ENCODE peak calls at places on chromosomes 12 and 14, in ten cellular contexts. One of them, this sample, is unnamed.

GRCh38 chr14:61215222-61216010 is 65.7 kb downstream of the TMEM30B start:
- DNase-seq in NCI-H2081: no peak
- DNase-seq in Panc1: no peak
- DNase-seq in SHP77 treated with DMSO at 0.1 percent for 48 hours: no peak
- DNase-seq in SK-N-DZ: no peak
- DNase-seq in GM10248: no peak
- DNase-seq in progenitor cell of endocrine pancreas: no peak
- DNase-seq in SW 1271: no peak
- DNase-seq in foreskin fibroblast: peak; percentile 74
- DNase-seq in Peyer's patch: no peak
- DNase-seq in this sample: no peak

GRCh38 chr14:35506927-35507326 is 27.0 kb upstream of the INSM2 start:
- DNase-seq in NCI-H2081: no peak
- DNase-seq in Panc1: no peak
- DNase-seq in SHP77 treated with DMSO at 0.1 percent for 48 hours: no peak
- DNase-seq in SK-N-DZ: no peak
- DNase-seq in GM10248: no peak
- DNase-seq in progenitor cell of endocrine pancreas: no peak
- DNase-seq in SW 1271: no peak
- DNase-seq in foreskin fibroblast: peak; percentile 14
- DNase-seq in Peyer's patch: no peak
- DNase-seq in this sample: no peak

GRCh38 chr12:57069522-57069921 is 9.1 kb downstream of the NEMP1 start:
- DNase-seq in NCI-H2081: peak; percentile 34
- DNase-seq in Panc1: peak; percentile 75
- DNase-seq in SHP77 treated with DMSO at 0.1 percent for 48 hours: no peak
- DNase-seq in SK-N-DZ: peak; percentile 75
- DNase-seq in GM10248: peak; percentile 65
- DNase-seq in progenitor cell of endocrine pancreas: no peak
- DNase-seq in SW 1271: peak; percentile 68
- DNase-seq in foreskin fibroblast: peak; percentile 84
- DNase-seq in Peyer's patch: peak; percentile 85
- DNase-seq in this sample: peak; percentile 33

GRCh38 chr12:55797068-55797467 is 20.5 kb downstream of the SARNP start:
- DNase-seq in NCI-H2081: peak; percentile 19
- DNase-seq in Panc1: no peak
- DNase-seq in SHP77 treated with DMSO at 0.1 percent for 48 hours: no peak
- DNase-seq in SK-N-DZ: peak; percentile 50
- DNase-seq in GM10248: no peak
- DNase-seq in progenitor cell of endocrine pancreas: no peak
- DNase-seq in SW 1271: peak; percentile 27
- DNase-seq in foreskin fibroblast: peak; percentile 35
- DNase-seq in Peyer's patch: no peak
- DNase-seq in this sample: no peak

GRCh38 chr14:88904864-88905263 is 80.4 kb downstream of the TTC8 start:
- DNase-seq in NCI-H2081: no peak
- DNase-seq in Panc1: no peak
- DNase-seq in SHP77 treated with DMSO at 0.1 percent for 48 hours: no peak
- DNase-seq in SK-N-DZ: peak; percentile 65
- DNase-seq in GM10248: no peak
- DNase-seq in progenitor cell of endocrine pancreas: no peak
- DNase-seq in SW 1271: no peak
- DNase-seq in foreskin fibroblast: no peak
- DNase-seq in Peyer's patch: no peak
- DNase-seq in this sample: no peak

GRCh38 chr14:103628221-103628683 is 759 bp upstream of the KLC1 start:
- DNase-seq in NCI-H2081: no peak
- DNase-seq in Panc1: no peak
- DNase-seq in SHP77 treated with DMSO at 0.1 percent for 48 hours: no peak
- DNase-seq in SK-N-DZ: no peak
- DNase-seq in GM10248: peak; percentile 55
- DNase-seq in progenitor cell of endocrine pancreas: peak; percentile 41
- DNase-seq in SW 1271: peak; percentile 55
- DNase-seq in foreskin fibroblast: peak; percentile 87
- DNase-seq in Peyer's patch: peak; percentile 89
- DNase-seq in this sample: peak; percentile 50

GRCh38 chr12:77062846-77063461 is 2.4 kb downstream of the E2F7 start:
- DNase-seq in NCI-H2081: peak; percentile 7
- DNase-seq in Panc1: peak; percentile 64
- DNase-seq in SHP77 treated with DMSO at 0.1 percent for 48 hours: no peak
- DNase-seq in SK-N-DZ: no peak
- DNase-seq in GM10248: peak; percentile 46
- DNase-seq in progenitor cell of endocrine pancreas: no peak
- DNase-seq in SW 1271: peak; percentile 85
- DNase-seq in foreskin fibroblast: peak; percentile 49
- DNase-seq in Peyer's patch: peak; percentile 46
- DNase-seq in this sample: no peak

GRCh38 chr14:35261774-35262173 is 30.4 kb upstream of the PSMA6 start:
- DNase-seq in NCI-H2081: no peak
- DNase-seq in Panc1: no peak
- DNase-seq in SHP77 treated with DMSO at 0.1 percent for 48 hours: no peak
- DNase-seq in SK-N-DZ: no peak
- DNase-seq in GM10248: no peak
- DNase-seq in progenitor cell of endocrine pancreas: no peak
- DNase-seq in SW 1271: no peak
- DNase-seq in foreskin fibroblast: peak; percentile 14
- DNase-seq in Peyer's patch: no peak
- DNase-seq in this sample: no peak

GRCh38 chr12:71439362-71439612 is 311 bp upstream of the LGR5 start:
- DNase-seq in NCI-H2081: no peak
- DNase-seq in Panc1: no peak
- DNase-seq in SHP77 treated with DMSO at 0.1 percent for 48 hours: no peak
- DNase-seq in SK-N-DZ: no peak
- DNase-seq in GM10248: no peak
- DNase-seq in progenitor cell of endocrine pancreas: no peak
- DNase-seq in SW 1271: no peak
- DNase-seq in foreskin fibroblast: no peak
- DNase-seq in Peyer's patch: no peak
- DNase-seq in this sample: no peak

GRCh38 chr14:70714055-70714550 is 72.4 kb downstream of the TTC9 start:
- DNase-seq in NCI-H2081: peak; percentile 76
- DNase-seq in Panc1: peak; percentile 13
- DNase-seq in SHP77 treated with DMSO at 0.1 percent for 48 hours: peak; percentile 15
- DNase-seq in SK-N-DZ: peak; percentile 76
- DNase-seq in GM10248: peak; percentile 38
- DNase-seq in progenitor cell of endocrine pancreas: peak; percentile 34
- DNase-seq in SW 1271: peak; percentile 51
- DNase-seq in foreskin fibroblast: peak; percentile 28
- DNase-seq in Peyer's patch: peak; percentile 66
- DNase-seq in this sample: peak; percentile 29

GRCh38 chr12:128458301-128458974 is 191.5 kb downstream of the TMEM132C start:
- DNase-seq in NCI-H2081: no peak
- DNase-seq in Panc1: no peak
- DNase-seq in SHP77 treated with DMSO at 0.1 percent for 48 hours: no peak
- DNase-seq in SK-N-DZ: no peak
- DNase-seq in GM10248: no peak
- DNase-seq in progenitor cell of endocrine pancreas: no peak
- DNase-seq in SW 1271: no peak
- DNase-seq in foreskin fibroblast: no peak
- DNase-seq in Peyer's patch: no peak
- DNase-seq in this sample: no peak

GRCh38 chr12:104058796-104059195 is 5.5 kb upstream of the HCFC2 start:
- DNase-seq in NCI-H2081: no peak
- DNase-seq in Panc1: no peak
- DNase-seq in SHP77 treated with DMSO at 0.1 percent for 48 hours: no peak
- DNase-seq in SK-N-DZ: no peak
- DNase-seq in GM10248: no peak
- DNase-seq in progenitor cell of endocrine pancreas: no peak
- DNase-seq in SW 1271: no peak
- DNase-seq in foreskin fibroblast: no peak
- DNase-seq in Peyer's patch: no peak
- DNase-seq in this sample: no peak

GRCh38 chr12:104420868-104421267 is 35.9 kb upstream of the CHST11 start:
- DNase-seq in NCI-H2081: no peak
- DNase-seq in Panc1: no peak
- DNase-seq in SHP77 treated with DMSO at 0.1 percent for 48 hours: no peak
- DNase-seq in SK-N-DZ: no peak
- DNase-seq in GM10248: no peak
- DNase-seq in progenitor cell of endocrine pancreas: no peak
- DNase-seq in SW 1271: no peak
- DNase-seq in foreskin fibroblast: no peak
- DNase-seq in Peyer's patch: no peak
- DNase-seq in this sample: no peak

GRCh38 chr14:20295067-20295466 is 10.7 kb downstream of the TTC5 start:
- DNase-seq in NCI-H2081: no peak
- DNase-seq in Panc1: no peak
- DNase-seq in SHP77 treated with DMSO at 0.1 percent for 48 hours: no peak
- DNase-seq in SK-N-DZ: no peak
- DNase-seq in GM10248: peak; percentile 23
- DNase-seq in progenitor cell of endocrine pancreas: no peak
- DNase-seq in SW 1271: no peak
- DNase-seq in foreskin fibroblast: no peak
- DNase-seq in Peyer's patch: no peak
- DNase-seq in this sample: no peak

GRCh38 chr14:88599761-88600439 is 37.1 kb downstream of the ZC3H14 start:
- DNase-seq in NCI-H2081: no peak
- DNase-seq in Panc1: no peak
- DNase-seq in SHP77 treated with DMSO at 0.1 percent for 48 hours: no peak
- DNase-seq in SK-N-DZ: no peak
- DNase-seq in GM10248: peak; percentile 73
- DNase-seq in progenitor cell of endocrine pancreas: no peak
- DNase-seq in SW 1271: no peak
- DNase-seq in foreskin fibroblast: no peak
- DNase-seq in Peyer's patch: no peak
- DNase-seq in this sample: no peak

GRCh38 chr14:38342803-38343202 is 86.9 kb upstream of the CLEC14A start:
- DNase-seq in NCI-H2081: no peak
- DNase-seq in Panc1: no peak
- DNase-seq in SHP77 treated with DMSO at 0.1 percent for 48 hours: no peak
- DNase-seq in SK-N-DZ: no peak
- DNase-seq in GM10248: no peak
- DNase-seq in progenitor cell of endocrine pancreas: no peak
- DNase-seq in SW 1271: no peak
- DNase-seq in foreskin fibroblast: peak; percentile 95
- DNase-seq in Peyer's patch: no peak
- DNase-seq in this sample: no peak

GRCh38 chr12:10612954-10613333 is 465 bp downstream of the MAGOHB start:
- DNase-seq in NCI-H2081: no peak
- DNase-seq in Panc1: no peak
- DNase-seq in SHP77 treated with DMSO at 0.1 percent for 48 hours: no peak
- DNase-seq in SK-N-DZ: no peak
- DNase-seq in GM10248: no peak
- DNase-seq in progenitor cell of endocrine pancreas: no peak
- DNase-seq in SW 1271: peak; percentile 73
- DNase-seq in foreskin fibroblast: no peak
- DNase-seq in Peyer's patch: no peak
- DNase-seq in this sample: no peak

GRCh38 chr12:83896416-83896815 is 1016.2 kb downstream of the SLC6A15 start:
- DNase-seq in NCI-H2081: no peak
- DNase-seq in Panc1: no peak
- DNase-seq in SHP77 treated with DMSO at 0.1 percent for 48 hours: no peak
- DNase-seq in SK-N-DZ: no peak
- DNase-seq in GM10248: no peak
- DNase-seq in progenitor cell of endocrine pancreas: no peak
- DNase-seq in SW 1271: no peak
- DNase-seq in foreskin fibroblast: no peak
- DNase-seq in Peyer's patch: no peak
- DNase-seq in this sample: no peak

GRCh38 chr12:112347521-112347920 is 34.7 kb downstream of the HECTD4 start:
- DNase-seq in NCI-H2081: no peak
- DNase-seq in Panc1: no peak
- DNase-seq in SHP77 treated with DMSO at 0.1 percent for 48 hours: peak; percentile 25
- DNase-seq in SK-N-DZ: no peak
- DNase-seq in GM10248: peak; percentile 28
- DNase-seq in progenitor cell of endocrine pancreas: no peak
- DNase-seq in SW 1271: no peak
- DNase-seq in foreskin fibroblast: peak; percentile 52
- DNase-seq in Peyer's patch: no peak
- DNase-seq in this sample: no peak

GRCh38 chr14:104822821-104823615 is 22.1 kb downstream of the ZBTB42 start:
- DNase-seq in NCI-H2081: no peak
- DNase-seq in Panc1: no peak
- DNase-seq in SHP77 treated with DMSO at 0.1 percent for 48 hours: no peak
- DNase-seq in SK-N-DZ: no peak
- DNase-seq in GM10248: no peak
- DNase-seq in progenitor cell of endocrine pancreas: no peak
- DNase-seq in SW 1271: no peak
- DNase-seq in foreskin fibroblast: no peak
- DNase-seq in Peyer's patch: peak; percentile 42
- DNase-seq in this sample: no peak

GRCh38 chr14:29999013-29999539 is 71.4 kb upstream of the PRKD1 start:
- DNase-seq in NCI-H2081: no peak
- DNase-seq in Panc1: no peak
- DNase-seq in SHP77 treated with DMSO at 0.1 percent for 48 hours: no peak
- DNase-seq in SK-N-DZ: no peak
- DNase-seq in GM10248: no peak
- DNase-seq in progenitor cell of endocrine pancreas: no peak
- DNase-seq in SW 1271: no peak
- DNase-seq in foreskin fibroblast: no peak
- DNase-seq in Peyer's patch: no peak
- DNase-seq in this sample: no peak

GRCh38 chr12:65372574-65372973 is 94.1 kb downstream of the MSRB3 start:
- DNase-seq in NCI-H2081: no peak
- DNase-seq in Panc1: no peak
- DNase-seq in SHP77 treated with DMSO at 0.1 percent for 48 hours: no peak
- DNase-seq in SK-N-DZ: no peak
- DNase-seq in GM10248: no peak
- DNase-seq in progenitor cell of endocrine pancreas: no peak
- DNase-seq in SW 1271: no peak
- DNase-seq in foreskin fibroblast: peak; percentile 3
- DNase-seq in Peyer's patch: no peak
- DNase-seq in this sample: no peak

GRCh38 chr14:102221026-102221425 is 81.3 kb downstream of the WDR20 start:
- DNase-seq in NCI-H2081: no peak
- DNase-seq in Panc1: no peak
- DNase-seq in SHP77 treated with DMSO at 0.1 percent for 48 hours: no peak
- DNase-seq in SK-N-DZ: no peak
- DNase-seq in GM10248: no peak
- DNase-seq in progenitor cell of endocrine pancreas: no peak
- DNase-seq in SW 1271: peak; percentile 21
- DNase-seq in foreskin fibroblast: no peak
- DNase-seq in Peyer's patch: no peak
- DNase-seq in this sample: no peak

GRCh38 chr14:58702466-58703148 is 64.8 kb downstream of the DACT1 start:
- DNase-seq in NCI-H2081: no peak
- DNase-seq in Panc1: no peak
- DNase-seq in SHP77 treated with DMSO at 0.1 percent for 48 hours: no peak
- DNase-seq in SK-N-DZ: no peak
- DNase-seq in GM10248: no peak
- DNase-seq in progenitor cell of endocrine pancreas: no peak
- DNase-seq in SW 1271: no peak
- DNase-seq in foreskin fibroblast: no peak
- DNase-seq in Peyer's patch: no peak
- DNase-seq in this sample: no peak

GRCh38 chr12:83404521-83404920 is 717.8 kb downstream of the TMTC2 start:
- DNase-seq in NCI-H2081: no peak
- DNase-seq in Panc1: no peak
- DNase-seq in SHP77 treated with DMSO at 0.1 percent for 48 hours: no peak
- DNase-seq in SK-N-DZ: no peak
- DNase-seq in GM10248: no peak
- DNase-seq in progenitor cell of endocrine pancreas: no peak
- DNase-seq in SW 1271: no peak
- DNase-seq in foreskin fibroblast: no peak
- DNase-seq in Peyer's patch: no peak
- DNase-seq in this sample: no peak

GRCh38 chr14:94388027-94388895 is at the start of gene SERPINA1:
- DNase-seq in NCI-H2081: no peak
- DNase-seq in Panc1: no peak
- DNase-seq in SHP77 treated with DMSO at 0.1 percent for 48 hours: no peak
- DNase-seq in SK-N-DZ: no peak
- DNase-seq in GM10248: no peak
- DNase-seq in progenitor cell of endocrine pancreas: no peak
- DNase-seq in SW 1271: no peak
- DNase-seq in foreskin fibroblast: no peak
- DNase-seq in Peyer's patch: peak; percentile 82
- DNase-seq in this sample: no peak

GRCh38 chr12:111363578-111363977 is 5.3 kb downstream of the PHETA1 start:
- DNase-seq in NCI-H2081: no peak
- DNase-seq in Panc1: no peak
- DNase-seq in SHP77 treated with DMSO at 0.1 percent for 48 hours: no peak
- DNase-seq in SK-N-DZ: no peak
- DNase-seq in GM10248: no peak
- DNase-seq in progenitor cell of endocrine pancreas: no peak
- DNase-seq in SW 1271: peak; percentile 25
- DNase-seq in foreskin fibroblast: peak; percentile 48
- DNase-seq in Peyer's patch: no peak
- DNase-seq in this sample: no peak

GRCh38 chr12:107597695-107598410 is 87.7 kb upstream of the PWP1 start:
- DNase-seq in NCI-H2081: no peak
- DNase-seq in Panc1: no peak
- DNase-seq in SHP77 treated with DMSO at 0.1 percent for 48 hours: no peak
- DNase-seq in SK-N-DZ: no peak
- DNase-seq in GM10248: no peak
- DNase-seq in progenitor cell of endocrine pancreas: no peak
- DNase-seq in SW 1271: no peak
- DNase-seq in foreskin fibroblast: no peak
- DNase-seq in Peyer's patch: no peak
- DNase-seq in this sample: no peak

This sample was measured in omental fat pad.